ENCODE peak calls at places on chromosomes 6 and 20, in six cellular contexts. B is MM.1S, U is A673, A is endothelial cell of umbilical vein, J is CD14-positive monocyte, G is mucosa of descending colon. O is an unnamed sample.

GRCh38 chr20:18213002-18213401 is 75.3 kb upstream of the ZNF133 start:
- DNase-seq in B (no peak), U (no peak), A (no peak), J (no peak), G (no peak), O (no peak)

GRCh38 chr20:15789083-15789482 is 784.2 kb downstream of the KIF16B start:
- DNase-seq in B (no peak), U (no peak), A (peak), J (no peak), G (no peak), O (no peak)

GRCh38 chr6:98657764-98658163 is 176.6 kb upstream of the POU3F2 start:
- DNase-seq in B (peak), U (peak), A (peak), J (no peak), G (peak), O (no peak)

GRCh38 chr20:53805895-53806384 is 212.3 kb upstream of the ZNF217 start:
- DNase-seq in B (no peak), U (peak), A (peak), J (no peak), G (peak), O (no peak)

GRCh38 chr6:164195605-164196004 is 781.1 kb downstream of the QKI start:
- DNase-seq in B (no peak), U (no peak), A (no peak), J (no peak), G (no peak), O (no peak)

GRCh38 chr20:1440024-1440423 is 26.6 kb downstream of the NSFL1C start:
- DNase-seq in B (no peak), U (peak), A (peak), J (no peak), G (peak), O (no peak)

GRCh38 chr20:33647603-33648395 is 14.3 kb upstream of the C20orf144 start:
- DNase-seq in B (peak), U (no peak), A (peak), J (peak), G (no peak), O (no peak)

GRCh38 chr6:34644716-34645115 is 51.9 kb downstream of the ILRUN start:
- DNase-seq in B (no peak), U (no peak), A (no peak), J (no peak), G (no peak), O (no peak)

GRCh38 chr20:58850693-58851174 is at the start of gene GNAS-AS1:
- DNase-seq in B (peak), U (peak), A (no peak), J (no peak), G (peak), O (peak)

GRCh38 chr6:40139447-40139846 is 205.2 kb upstream of the MOCS1 start:
- DNase-seq in B (no peak), U (no peak), A (no peak), J (no peak), G (no peak), O (no peak)

GRCh38 chr20:59152559-59153354 is 10.9 kb upstream of the ZNF831 start:
- DNase-seq in B (no peak), U (no peak), A (no peak), J (no peak), G (no peak), O (no peak)

DNA sequence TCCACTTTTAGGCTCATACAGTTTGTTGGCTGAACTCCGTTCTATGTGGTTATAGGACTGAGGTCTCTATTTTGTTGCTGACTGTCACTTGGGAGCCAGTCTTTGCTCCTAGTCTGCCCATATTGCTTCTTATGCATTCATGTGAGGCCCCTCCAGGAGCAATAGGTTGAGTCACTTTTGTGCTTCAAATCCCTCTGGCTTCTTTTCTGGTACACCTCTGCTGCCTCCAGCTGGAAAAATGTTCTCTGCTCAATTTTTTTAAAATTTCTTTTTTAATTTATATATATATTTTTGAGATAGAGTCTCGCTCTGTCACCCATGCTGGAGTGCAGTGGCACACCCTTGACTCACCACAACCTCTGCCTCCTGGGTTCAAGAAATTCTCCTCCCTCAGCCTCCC is 42.7 kb upstream of the NOX3 start:
- DNase-seq in B (no peak), U (peak), A (no peak), J (no peak), G (no peak), O (no peak)
- TF ChIP-seq CTCF in B (no peak), U (no peak), A (no peak), J (no peak), G (no peak), O (peak)

DNA sequence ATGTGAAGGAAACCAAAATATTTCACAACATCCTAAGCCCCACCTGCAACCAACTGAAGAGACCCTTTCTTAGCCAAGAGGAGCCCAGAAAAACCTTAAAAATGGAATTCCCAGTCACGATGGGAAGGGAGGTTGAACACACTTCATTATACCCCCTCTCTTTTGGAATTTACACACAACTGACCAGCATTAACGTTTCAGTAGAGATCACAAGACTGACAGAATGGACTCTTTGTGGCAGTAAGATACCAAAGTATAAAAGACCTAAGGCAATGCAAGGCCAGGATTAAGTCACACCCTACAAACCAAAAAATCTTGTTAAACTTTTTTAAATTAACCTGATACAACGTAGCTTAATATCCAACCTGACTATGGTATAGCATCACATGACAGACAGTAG is 190.9 kb downstream of the OTOR start:
- DNase-seq in B (no peak), U (no peak), A (no peak), J (no peak), G (no peak), O (no peak)
- TF ChIP-seq CTCF in B (no peak), U (no peak), A (no peak), J (no peak), G (no peak), O (no peak)

GRCh38 chr6:63572733-63573139 is 456 bp downstream of the LOC128125822 start:
- DNase-seq in B (no peak), U (no peak), A (no peak), J (no peak), G (no peak), O (peak)

GRCh38 chr6:63571883-63572732 is at the start of the genes LOC128125822 and PTP4A1:
- DNase-seq in B (peak), U (peak), A (peak), J (peak), G (peak), O (peak)

GRCh38 chr6:63573140-63573898 is 1.0 kb downstream of the LOC128125822 start:
- DNase-seq in B (peak), U (peak), A (peak), J (peak), G (peak), O (peak)

GRCh38 chr6:63574554-63574900 is 2.2 kb downstream of the LOC128125822 start:
- DNase-seq in B (no peak), U (no peak), A (no peak), J (no peak), G (no peak), O (no peak)

DNA sequence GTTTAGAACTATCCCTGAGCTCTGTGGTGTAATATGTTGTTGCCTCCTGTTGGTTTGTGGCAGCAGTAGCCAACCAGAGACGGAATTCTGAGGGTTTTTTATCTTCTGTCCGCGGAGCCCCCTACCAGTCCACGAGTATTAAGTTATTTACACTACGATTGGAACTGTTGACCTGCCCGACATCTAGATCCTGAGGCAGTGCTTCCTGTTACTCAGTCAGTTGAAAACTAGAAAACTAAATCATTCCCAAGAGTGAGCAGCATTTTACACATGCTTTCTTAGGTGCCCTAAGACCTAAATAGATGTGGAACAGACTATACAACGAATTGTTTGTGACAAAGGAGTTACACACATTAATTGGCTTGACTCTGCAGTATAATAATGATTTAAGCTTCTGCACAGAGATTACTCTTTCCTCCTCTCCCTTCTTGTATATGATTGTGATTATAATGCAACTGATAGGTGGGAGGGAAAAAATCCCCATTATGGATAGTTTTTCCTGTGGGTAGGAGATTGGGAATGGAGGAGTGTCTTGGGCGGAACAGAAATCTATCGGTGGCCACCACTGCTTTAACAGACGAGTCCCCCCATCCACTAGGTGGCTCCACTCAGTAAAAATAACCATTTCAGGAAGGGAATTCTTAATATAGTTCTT is 1.7 kb downstream of the LOC128125822 start:
- DNase-seq in B (peak), U (peak), A (peak), J (no peak), G (peak), O (no peak)
- TF ChIP-seq CTCF in B (peak), U (peak), A (peak), J (peak), G (peak), O (peak)

GRCh38 chr20:5511082-5511481 is 194.3 kb upstream of the PROKR2 start:
- DNase-seq in B (no peak), U (no peak), A (no peak), J (no peak), G (no peak), O (no peak)

GRCh38 chr20:5511930-5512329 is 195.2 kb upstream of the PROKR2 start:
- DNase-seq in B (no peak), U (no peak), A (no peak), J (no peak), G (no peak), O (no peak)

GRCh38 chr20:5510446-5510845 is 193.7 kb upstream of the PROKR2 start:
- DNase-seq in B (no peak), U (no peak), A (no peak), J (no peak), G (no peak), O (no peak)

GRCh38 chr20:5511505-5511904 is 194.8 kb upstream of the PROKR2 start:
- DNase-seq in B (no peak), U (no peak), A (no peak), J (no peak), G (no peak), O (no peak)

DNA sequence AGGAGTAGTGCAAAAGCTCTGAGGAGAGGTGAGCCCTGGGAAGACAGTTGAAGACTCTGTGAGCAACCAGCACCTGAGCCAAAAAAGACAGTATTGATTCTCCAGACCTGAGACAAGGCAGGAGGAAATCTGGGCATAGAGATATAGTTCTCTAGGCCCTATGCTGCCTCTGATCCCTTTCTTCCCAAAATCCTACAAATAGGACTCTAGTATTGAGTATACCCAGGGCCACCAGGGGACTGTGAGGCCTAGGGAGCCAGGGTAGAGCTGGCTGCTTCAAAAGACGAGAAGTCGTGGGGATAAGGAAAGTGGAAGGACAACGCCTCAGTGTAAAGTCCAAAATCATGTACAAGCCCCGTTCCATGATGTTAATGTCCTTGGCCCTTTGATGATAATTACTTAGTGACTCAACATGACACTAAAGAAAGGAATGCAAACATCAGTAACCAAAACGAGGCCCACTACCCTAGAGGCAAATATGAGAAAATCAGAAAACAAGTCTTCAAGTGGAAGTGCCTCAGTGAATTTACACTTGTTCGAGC is 197.3 kb upstream of the PROKR2 start:
- DNase-seq in B (no peak), U (no peak), A (no peak), J (no peak), G (peak), O (no peak)
- TF ChIP-seq CTCF in B (no peak), U (no peak), A (no peak), J (no peak), G (no peak), O (no peak)

DNA sequence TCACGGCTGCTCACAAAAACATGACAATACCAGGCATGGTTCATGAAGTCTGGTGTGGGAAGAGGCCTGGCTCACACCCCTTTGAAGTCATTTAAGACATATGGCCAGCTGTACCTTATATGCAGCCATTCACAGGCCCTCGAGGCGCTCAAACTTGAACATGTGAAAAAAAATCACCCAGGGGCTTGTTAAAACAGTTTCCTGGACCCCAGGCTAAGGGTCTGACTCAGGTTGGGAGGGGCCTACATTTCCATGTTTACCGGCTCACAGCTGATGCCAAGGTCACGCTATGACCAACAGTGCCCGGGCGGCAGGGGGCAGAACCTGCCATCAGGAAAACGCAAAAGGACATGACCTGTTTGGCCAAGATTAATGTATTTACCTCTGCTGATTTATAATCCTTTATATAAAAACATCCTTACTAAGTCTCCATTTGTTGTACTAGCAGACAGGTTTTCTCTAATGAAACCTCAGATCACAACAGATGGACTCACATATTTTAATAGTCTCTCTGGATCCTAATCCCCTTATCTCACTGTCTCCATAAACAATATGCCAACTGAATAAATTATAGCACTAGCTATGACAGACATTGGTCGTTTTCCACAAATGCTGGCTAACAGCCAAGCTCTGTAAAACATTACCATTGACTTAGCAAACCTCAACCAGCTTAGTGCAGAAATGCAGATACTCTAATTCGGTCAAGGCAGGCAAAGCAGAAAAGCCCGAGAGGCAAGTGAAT is 19.9 kb downstream of the EZR start:
- DNase-seq in B (no peak), U (peak), A (peak), J (no peak), G (peak), O (no peak)
- TF ChIP-seq CTCF in B (no peak), U (no peak), A (peak), J (no peak), G (no peak), O (no peak)